ENCODE peak calls at places on chromosomes 4 and X, in six cellular contexts. N is foreskin keratinocyte, V is HepG2, R is prostate gland, G is IMR-90, J is neural progenitor cell. M is an unnamed sample.

GRCh38 chr4:23789765-23790164 is 100.1 kb downstream of the PPARGC1A start:
- DNase-seq in V (peak), G (peak), R (no peak), N (no peak), J (no peak), M (no peak)

GRCh38 chrX:129658429-129658828 is 3.7 kb upstream of the APLN start:
- DNase-seq in N (no peak), V (no peak), G (no peak), R (no peak), J (no peak), M (no peak)

GRCh38 chr4:177879851-177880250 is 437.6 kb upstream of the AGA start:
- DNase-seq in V (no peak), J (peak), G (no peak), R (no peak), N (no peak), M (no peak)

GRCh38 chr4:104447346-104447745 is 47.3 kb downstream of the CXXC4 start:
- DNase-seq in J (no peak), N (no peak), G (no peak), R (no peak), V (no peak), M (no peak)

GRCh38 chrX:27555514-27555913 is 34.6 kb upstream of the DCAF8L2 start:
- DNase-seq in G (peak), R (no peak), J (peak), N (no peak), V (peak), M (peak)

GRCh38 chr4:122003335-122003734 is 51.5 kb upstream of the TRPC3 start:
- DNase-seq in R (peak), J (peak), V (peak), N (no peak), G (no peak), M (peak)

GRCh38 chrX:55486736-55487135 is 2.9 kb downstream of the USP51 start:
- DNase-seq in G (no peak), N (no peak), V (no peak), J (no peak), R (no peak), M (no peak)

GRCh38 chr4:173696011-173696410 is 166.0 kb upstream of the HAND2 start:
- DNase-seq in J (no peak), N (no peak), R (no peak), G (no peak), V (no peak), M (no peak)

GRCh38 chrX:24874604-24875247 is 141.0 kb downstream of the ARX start:
- DNase-seq in J (peak), R (no peak), N (no peak), V (no peak), G (no peak), M (no peak)

GRCh38 chrX:17278961-17279360 is 96.0 kb upstream of the NHS start:
- DNase-seq in V (no peak), G (no peak), J (no peak), N (no peak), R (no peak), M (no peak)

GRCh38 chrX:40871385-40872082 is 136.2 kb upstream of the MED14 start:
- DNase-seq in N (peak), V (no peak), G (peak), R (no peak), J (no peak), M (no peak)
- TF ChIP-seq CTCF in N (peak), V (no peak), G (peak), R (no peak), J (no peak), M (no peak)

GRCh38 chrX:45807572-45808425 is 607.1 kb upstream of the DIPK2B start:
- DNase-seq in J (peak), V (no peak), N (no peak), R (no peak), G (peak), M (no peak)
- H3K27ac ChIP-seq in J (peak), V (no peak), N (peak), R (no peak), G (peak), M (no peak)

GRCh38 chrX:71895607-71896006 is 15.0 kb upstream of the NHSL2 start:
- DNase-seq in J (no peak), G (no peak), R (no peak), N (no peak), V (no peak), M (no peak)
- TF ChIP-seq CTCF in J (no peak), G (no peak), R (no peak), N (no peak), V (no peak), M (no peak)

GRCh38 chr4:108559911-108560310 is 60.5 kb upstream of the RPL34 start:
- DNase-seq in R (no peak), G (no peak), N (no peak), V (no peak), J (no peak), M (no peak)
- H3K27ac ChIP-seq in R (no peak), G (no peak), N (no peak), V (no peak), J (no peak), M (no peak)

GRCh38 chrX:56800801-56801200 is 71.8 kb downstream of the NBDY start:
- DNase-seq in J (no peak), V (no peak), G (no peak), R (no peak), N (no peak), M (no peak)
- TF ChIP-seq CTCF in J (peak), V (peak), G (no peak), R (no peak), N (no peak), M (no peak)

GRCh38 chr4:15914736-15915135 is 23.8 kb downstream of the FGFBP1 start:
- DNase-seq in J (no peak), V (no peak), G (no peak), R (no peak), N (no peak), M (no peak)
- H3K27ac ChIP-seq in J (no peak), V (no peak), G (no peak), R (no peak), N (peak), M (peak)

GRCh38 chr4:67082746-67083145 is 462.6 kb downstream of the CENPC start:
- DNase-seq in R (no peak), G (no peak), J (no peak), V (no peak), N (no peak), M (no peak)

GRCh38 chr4:67084801-67085200 is 460.5 kb downstream of the CENPC start:
- DNase-seq in V (no peak), N (no peak), J (peak), G (no peak), R (no peak), M (no peak)

GRCh38 chr4:67091668-67092067 is 453.6 kb downstream of the CENPC start:
- DNase-seq in N (no peak), R (no peak), G (no peak), V (no peak), J (no peak), M (no peak)

GRCh38 chr4:67083496-67083895 is 461.8 kb downstream of the CENPC start:
- DNase-seq in J (peak), R (no peak), V (no peak), G (no peak), N (no peak), M (no peak)

DNA sequence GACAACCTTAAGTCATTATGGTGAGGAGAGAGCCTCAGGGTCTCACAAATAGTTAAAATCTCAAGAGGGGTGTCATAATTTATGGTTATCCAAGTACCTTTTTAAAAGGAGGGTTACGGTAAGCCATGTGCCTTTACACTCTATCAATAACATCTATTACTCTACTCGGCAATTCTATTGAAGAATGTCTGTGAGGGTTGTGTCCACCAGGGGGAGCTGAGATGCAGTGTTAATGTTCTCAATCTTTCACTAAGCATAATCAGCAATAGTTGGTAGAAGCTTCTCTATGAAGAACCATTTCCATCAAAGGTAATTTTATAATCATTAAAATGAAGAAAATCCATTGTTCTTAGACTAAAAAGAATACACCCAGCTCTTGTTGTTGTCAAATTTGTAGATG is 457.4 kb downstream of the CENPC start:
- DNase-seq in J (peak), N (no peak), R (no peak), G (no peak), V (peak), M (peak)
- TF ChIP-seq CTCF in J (peak), N (peak), R (no peak), G (no peak), V (peak), M (peak)

GRCh38 chr4:2886622-2887021 is 43.0 kb downstream of the ADD1 start:
- DNase-seq in R (no peak), J (peak), V (no peak), N (no peak), G (no peak), M (no peak)

GRCh38 chr4:2891294-2891693 is 47.6 kb downstream of the ADD1 start:
- DNase-seq in V (no peak), N (peak), G (peak), R (no peak), J (no peak), M (no peak)

GRCh38 chr4:2886161-2886560 is 42.5 kb downstream of the ADD1 start:
- DNase-seq in R (no peak), V (no peak), J (no peak), N (no peak), G (no peak), M (no peak)

GRCh38 chr4:2887343-2887742 is 43.7 kb downstream of the ADD1 start:
- DNase-seq in V (no peak), J (no peak), G (no peak), N (no peak), R (no peak), M (no peak)

GRCh38 chr4:2888826-2889225 is 45.2 kb downstream of the ADD1 start:
- DNase-seq in N (no peak), R (no peak), G (no peak), V (no peak), J (no peak), M (no peak)
- H3K27ac ChIP-seq in N (no peak), R (no peak), G (no peak), V (no peak), J (no peak), M (no peak)

GRCh38 chr4:6701371-6701770 is 7.7 kb downstream of the S100P start:
- DNase-seq in J (peak), G (no peak), N (no peak), V (peak), R (no peak), M (no peak)
- TF ChIP-seq CTCF in J (peak), G (peak), N (peak), V (peak), R (no peak), M (no peak)

DNA sequence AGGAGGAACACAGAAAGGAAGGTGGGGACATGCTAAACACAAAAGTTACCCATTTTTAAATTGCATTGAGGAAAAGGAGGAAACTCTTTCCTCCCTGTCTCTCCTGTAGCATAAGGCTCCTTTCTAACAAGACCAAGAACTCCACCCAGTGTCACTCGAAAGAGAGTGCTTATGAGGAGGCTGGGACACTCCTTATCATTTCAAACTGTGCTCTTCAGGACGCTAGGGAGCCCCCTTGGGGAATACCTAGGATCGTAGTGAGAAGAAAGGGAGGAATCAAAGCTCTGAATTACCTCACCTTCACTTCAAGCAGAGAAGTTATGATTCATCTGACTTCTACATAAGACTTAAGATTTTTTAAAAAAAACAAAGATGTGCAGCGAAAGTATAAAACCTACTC is 65.5 kb downstream of the F9 start:
- DNase-seq in R (no peak), J (peak), V (no peak), N (no peak), G (no peak), M (no peak)
- H3K27ac ChIP-seq in R (no peak), J (no peak), V (no peak), N (no peak), G (no peak), M (no peak)